ENCODE peak calls at places on chromosomes 3 and 15, in four cellular contexts. A is CD8-positive, alpha-beta memory T cell; F is stimulated activated naive CD8-positive, alpha-beta T cell treated with anti-CD3 and anti-CD28 coated beads, Interleukin-15, Interleukin-2, amounts not matched to agents 100 U/mL and 50 U/mL, for 24 hours; I is nephron progenitor cell. L is an unnamed sample.

GRCh38 chr3:53131136-53131495 is 881 bp upstream of the RFT1 start:
- DNase-seq in I (no peak), F (no peak), A (no peak), L (no peak)

GRCh38 chr15:64810499-64811326 is 14.7 kb downstream of the PIF1 start:
- DNase-seq in F (no peak), I (no peak), A (no peak), L (no peak)

GRCh38 chr3:159499031-159499793 is 489.4 kb upstream of the IL12A start:
- DNase-seq in I (no peak), F (no peak), A (no peak), L (no peak)

GRCh38 chr3:129112308-129113052 is 9.1 kb downstream of the RAB43 start:
- DNase-seq in F (peak; percentile 49), I (no peak), A (no peak), L (peak; percentile 79)

GRCh38 chr3:195583831-195584542 is at the start of gene APOD:
- DNase-seq in I (no peak), A (no peak), F (no peak), L (no peak)

GRCh38 chr15:33278816-33279612 is 31.8 kb upstream of the RYR3 start:
- DNase-seq in I (no peak), F (no peak), A (no peak), L (no peak)

GRCh38 chr3:156978471-156978961 is 152.4 kb downstream of the LEKR1 start:
- DNase-seq in F (no peak), A (no peak), I (no peak), L (no peak)

GRCh38 chr3:192062186-192062585 is 601.2 kb downstream of the PYDC2 start:
- DNase-seq in A (no peak), I (no peak), F (no peak), L (no peak)

GRCh38 chr3:141115752-141116541 is 64.8 kb downstream of the SPSB4 start:
- DNase-seq in I (no peak), F (no peak), A (no peak), L (no peak)

GRCh38 chr15:39621210-39621609 is 40.3 kb downstream of the THBS1 start:
- DNase-seq in F (no peak), A (no peak), I (no peak), L (no peak)

GRCh38 chr3:52217409-52217805 is 8.0 kb downstream of the TLR9 start:
- DNase-seq in F (no peak), A (no peak), I (no peak), L (no peak)

GRCh38 chr15:94665687-94666441 is 434.5 kb downstream of the MCTP2 start:
- DNase-seq in A (no peak), I (no peak), F (no peak), L (no peak)

GRCh38 chr15:78937132-78937739 is 7.6 kb downstream of the CTSH start:
- DNase-seq in F (peak; percentile 20), I (no peak), A (no peak), L (peak; percentile 19)

L was measured in activated T-cell treated with anti-CD3 and anti-CD28 coated beads, Interleukin-2, amount 50 U/mL, for 72 hours.